ENCODE peak calls at places on chromosomes 4 and X, in five cellular contexts. One of them, this sample, is unnamed.

GRCh38 chr4:147829401-147830101 is 97.7 kb downstream of the ARHGAP10 start:
- DNase-seq in SW 1271: no peak
- DNase-seq in fibroblast of gingiva: peak; percentile 91
- DNase-seq in mesenchymal stem cell: peak; percentile 70
- DNase-seq in smooth muscle cell of the brain vasculature: peak; percentile 68
- DNase-seq in this sample: no peak

GRCh38 chr4:8364848-8365350 is 75.6 kb downstream of the ACOX3 start:
- DNase-seq in SW 1271: no peak
- DNase-seq in fibroblast of gingiva: no peak
- DNase-seq in mesenchymal stem cell: no peak
- DNase-seq in smooth muscle cell of the brain vasculature: no peak
- DNase-seq in this sample: no peak

GRCh38 chrX:47156611-47157520 is 11.8 kb downstream of the RBM10 start:
- DNase-seq in SW 1271: no peak
- DNase-seq in fibroblast of gingiva: no peak
- DNase-seq in mesenchymal stem cell: no peak
- DNase-seq in smooth muscle cell of the brain vasculature: no peak
- DNase-seq in this sample: no peak

GRCh38 chr4:182925298-182925738 is 8.1 kb upstream of the DCTD start:
- DNase-seq in SW 1271: peak; percentile 13
- DNase-seq in fibroblast of gingiva: peak; percentile 72
- DNase-seq in mesenchymal stem cell: peak; percentile 71
- DNase-seq in smooth muscle cell of the brain vasculature: no peak
- DNase-seq in this sample: no peak

GRCh38 chr4:36187723-36188333 is 56.5 kb downstream of the ARAP2 start:
- DNase-seq in SW 1271: no peak
- DNase-seq in fibroblast of gingiva: no peak
- DNase-seq in mesenchymal stem cell: peak; percentile 34
- DNase-seq in smooth muscle cell of the brain vasculature: no peak
- DNase-seq in this sample: no peak

GRCh38 chrX:68832101-68832416 is 3.2 kb downstream of the EFNB1 start:
- DNase-seq in SW 1271: no peak
- DNase-seq in fibroblast of gingiva: peak; percentile 73
- DNase-seq in mesenchymal stem cell: peak; percentile 81
- DNase-seq in smooth muscle cell of the brain vasculature: no peak
- DNase-seq in this sample: peak; percentile 41

GRCh38 chr4:89434364-89434988 is 126.9 kb upstream of the GPRIN3 start:
- DNase-seq in SW 1271: no peak
- DNase-seq in fibroblast of gingiva: peak; percentile 48
- DNase-seq in mesenchymal stem cell: peak; percentile 59
- DNase-seq in smooth muscle cell of the brain vasculature: peak; percentile 7
- DNase-seq in this sample: peak; percentile 1

GRCh38 chr4:54687887-54688841 is 30.4 kb downstream of the KIT start:
- DNase-seq in SW 1271: no peak
- DNase-seq in fibroblast of gingiva: no peak
- DNase-seq in mesenchymal stem cell: no peak
- DNase-seq in smooth muscle cell of the brain vasculature: peak; percentile 59
- DNase-seq in this sample: peak; percentile 7

GRCh38 chr4:6415306-6415705 is 57.1 kb downstream of the PPP2R2C start:
- DNase-seq in SW 1271: no peak
- DNase-seq in fibroblast of gingiva: no peak
- DNase-seq in mesenchymal stem cell: no peak
- DNase-seq in smooth muscle cell of the brain vasculature: no peak
- DNase-seq in this sample: no peak

GRCh38 chrX:141669689-141670088 is 28.9 kb downstream of the SPANXD start:
- DNase-seq in SW 1271: no peak
- DNase-seq in fibroblast of gingiva: peak; percentile 0
- DNase-seq in mesenchymal stem cell: no peak
- DNase-seq in smooth muscle cell of the brain vasculature: no peak
- DNase-seq in this sample: no peak

GRCh38 chr4:188161167-188161566 is 21.9 kb downstream of the TRIML1 start:
- DNase-seq in SW 1271: no peak
- DNase-seq in fibroblast of gingiva: no peak
- DNase-seq in mesenchymal stem cell: no peak
- DNase-seq in smooth muscle cell of the brain vasculature: no peak
- DNase-seq in this sample: no peak

GRCh38 chrX:108022491-108023089 is 22.3 kb upstream of the VSIG1 start:
- DNase-seq in SW 1271: no peak
- DNase-seq in fibroblast of gingiva: peak; percentile 3
- DNase-seq in mesenchymal stem cell: no peak
- DNase-seq in smooth muscle cell of the brain vasculature: no peak
- DNase-seq in this sample: no peak

GRCh38 chr4:30870513-30870912 is 150.3 kb downstream of the PCDH7 start:
- DNase-seq in SW 1271: no peak
- DNase-seq in fibroblast of gingiva: no peak
- DNase-seq in mesenchymal stem cell: no peak
- DNase-seq in smooth muscle cell of the brain vasculature: no peak
- DNase-seq in this sample: no peak

GRCh38 chr4:83093060-83093640 is 21.4 kb downstream of the PLAC8 start:
- DNase-seq in SW 1271: no peak
- DNase-seq in fibroblast of gingiva: no peak
- DNase-seq in mesenchymal stem cell: no peak
- DNase-seq in smooth muscle cell of the brain vasculature: no peak
- DNase-seq in this sample: no peak

GRCh38 chr4:78481180-78481579 is 70.4 kb upstream of the ANXA3 start:
- DNase-seq in SW 1271: no peak
- DNase-seq in fibroblast of gingiva: peak; percentile 98
- DNase-seq in mesenchymal stem cell: peak; percentile 81
- DNase-seq in smooth muscle cell of the brain vasculature: peak; percentile 6
- DNase-seq in this sample: peak; percentile 86

GRCh38 chr4:68361146-68361589 is 11.3 kb upstream of the YTHDC1 start:
- DNase-seq in SW 1271: no peak
- DNase-seq in fibroblast of gingiva: peak; percentile 36
- DNase-seq in mesenchymal stem cell: peak; percentile 91
- DNase-seq in smooth muscle cell of the brain vasculature: no peak
- DNase-seq in this sample: peak; percentile 69